ENCODE peak calls at places on chromosomes 6 and 20, in nine cellular contexts. T is upper lobe of left lung, R is transverse colon, V is GM12878, W is SK-N-MC, F is HCT116, C is HL-60, U is breast epithelium, K is SK-N-SH. P is an unnamed sample.

GRCh38 chr6:56483929-56484328 is 158.8 kb downstream of the DST start:
- DNase-seq in C (no peak), F (no peak), U (no peak), K (no peak), T (no peak), W (no peak), R (no peak), V (no peak), P (no peak)

GRCh38 chr20:63404129-63405085 is 43.3 kb upstream of the CHRNA4 start:
- DNase-seq in W (no peak), T (peak), R (no peak), C (no peak), F (no peak), K (no peak), V (no peak), U (no peak), P (no peak)

GRCh38 chr6:74969591-74970267 is 236.1 kb downstream of the COL12A1 start:
- DNase-seq in K (no peak), C (no peak), F (no peak), R (no peak), U (no peak), V (no peak), W (no peak), T (no peak), P (no peak)

GRCh38 chr6:3808759-3809514 is 40.2 kb upstream of the FAM50B start:
- DNase-seq in T (no peak), C (no peak), F (peak), R (peak), W (no peak), U (no peak), V (no peak), K (no peak), P (peak)

GRCh38 chr6:134873500-134874388 is 76.2 kb downstream of the ALDH8A1 start:
- DNase-seq in V (no peak), C (no peak), U (no peak), F (no peak), T (no peak), W (no peak), R (peak), K (no peak), P (no peak)

GRCh38 chr20:48180039-48180438 is 394.8 kb upstream of the SULF2 start:
- DNase-seq in F (no peak), T (no peak), K (no peak), C (no peak), U (no peak), R (no peak), V (no peak), W (no peak), P (no peak)

GRCh38 chr20:41617059-41617921 is 887 bp downstream of the CHD6 start:
- DNase-seq in T (no peak), R (peak), U (no peak), C (no peak), F (no peak), V (no peak), W (no peak), K (peak), P (no peak)

GRCh38 chr6:22447191-22447590 is 122.2 kb upstream of the HDGFL1 start:
- DNase-seq in V (no peak), W (no peak), F (no peak), C (no peak), R (no peak), U (no peak), T (no peak), K (no peak), P (no peak)

GRCh38 chr6:118812972-118813371 is 81.0 kb upstream of the ASF1A start:
- DNase-seq in R (no peak), T (no peak), K (no peak), C (no peak), V (no peak), W (no peak), F (no peak), U (no peak), P (no peak)

GRCh38 chr20:48789185-48789668 is 38.6 kb downstream of the PREX1 start:
- DNase-seq in C (no peak), K (no peak), T (no peak), W (no peak), F (no peak), U (no peak), R (no peak), V (no peak), P (no peak)

GRCh38 chr6:63805808-63806572 is 170.4 kb downstream of the PHF3 start:
- DNase-seq in R (no peak), W (no peak), T (no peak), K (peak), V (no peak), C (peak), F (no peak), U (no peak), P (peak)

GRCh38 chr6:116761779-116762178 is 3.7 kb downstream of the FAM162B start:
- DNase-seq in F (no peak), C (no peak), K (no peak), V (no peak), W (no peak), U (no peak), T (no peak), R (no peak), P (no peak)

GRCh38 chr20:9557411-9557810 is 43.0 kb downstream of the LAMP5 start:
- DNase-seq in V (no peak), T (no peak), U (no peak), K (no peak), C (no peak), F (no peak), R (no peak), W (no peak), P (no peak)

GRCh38 chr6:75421316-75422023 is 72.1 kb downstream of the FILIP1 start:
- DNase-seq in U (no peak), C (no peak), V (no peak), R (no peak), F (no peak), K (no peak), W (no peak), T (no peak), P (no peak)

GRCh38 chr6:123715243-123715863 is 78.6 kb upstream of the TRDN start:
- DNase-seq in K (peak), V (no peak), R (no peak), U (no peak), C (no peak), T (no peak), W (peak), F (peak), P (peak)

GRCh38 chr6:56752009-56752408 is 109.3 kb upstream of the DST start:
- DNase-seq in F (no peak), C (no peak), T (no peak), V (no peak), K (no peak), U (no peak), R (no peak), W (no peak), P (no peak)

GRCh38 chr6:130202782-130203181 is 20.0 kb downstream of the SAMD3 start:
- DNase-seq in C (no peak), R (peak), F (no peak), T (no peak), U (no peak), W (no peak), K (no peak), V (no peak), P (no peak)

GRCh38 chr6:163897030-163897429 is 482.5 kb downstream of the QKI start:
- DNase-seq in V (no peak), C (no peak), R (no peak), K (no peak), F (no peak), T (peak), U (no peak), W (no peak), P (no peak)

GRCh38 chr6:149897015-149897697 is 757 bp downstream of the RAET1E start:
- DNase-seq in T (no peak), F (peak), R (peak), W (no peak), U (peak), V (no peak), K (no peak), C (no peak), P (no peak)
- H3K4me3 ChIP-seq in T (no peak), F (peak), R (no peak), W (no peak), U (peak), V (no peak), K (peak), C (no peak), P (peak)

GRCh38 chr6:112216699-112217551 is 37.4 kb downstream of the LAMA4 start:
- DNase-seq in V (no peak), K (no peak), R (no peak), W (no peak), T (no peak), F (no peak), C (no peak), U (no peak), P (peak)
- TF ChIP-seq POLR2AphosphoS5 in V (no peak), K (peak), R (no peak), W (no peak), T (no peak), F (no peak), C (no peak), U (no peak), P (no peak)

GRCh38 chr20:57451356-57451755 is 60.2 kb downstream of the RBM38 start:
- DNase-seq in W (no peak), F (no peak), R (no peak), C (no peak), K (no peak), U (no peak), T (no peak), V (no peak), P (no peak)
- H3K4me3 ChIP-seq in W (no peak), F (no peak), R (no peak), C (no peak), K (no peak), U (no peak), T (no peak), V (no peak), P (no peak)

GRCh38 chr20:58893355-58894151 is 41.0 kb downstream of the GNAS start:
- DNase-seq in R (no peak), W (no peak), C (no peak), U (no peak), V (no peak), T (no peak), K (no peak), F (no peak), P (no peak)
- TF ChIP-seq POLR2AphosphoS5 in R (no peak), W (no peak), C (no peak), U (no peak), V (peak), T (no peak), K (no peak), F (no peak), P (no peak)

GRCh38 chr6:148193063-148193680 is 149.5 kb upstream of the SASH1 start:
- DNase-seq in T (no peak), W (no peak), C (no peak), V (no peak), U (no peak), R (peak), F (no peak), K (no peak), P (no peak)

GRCh38 chr6:148195511-148195910 is 147.1 kb upstream of the SASH1 start:
- DNase-seq in U (no peak), W (no peak), C (no peak), V (no peak), F (no peak), T (no peak), R (no peak), K (no peak), P (no peak)

GRCh38 chr6:148186916-148187315 is 155.7 kb upstream of the SASH1 start:
- DNase-seq in R (no peak), U (no peak), F (no peak), V (no peak), W (no peak), C (no peak), T (no peak), K (no peak), P (no peak)

GRCh38 chr6:148192310-148192709 is 150.3 kb upstream of the SASH1 start:
- DNase-seq in W (no peak), C (no peak), U (no peak), R (no peak), V (no peak), T (no peak), F (no peak), K (no peak), P (no peak)
- H3K4me3 ChIP-seq in W (no peak), C (no peak), U (no peak), R (no peak), V (no peak), T (no peak), F (no peak), K (no peak), P (no peak)

GRCh38 chr6:138307816-138308727 is 69.6 kb upstream of the SMIM28 start:
- DNase-seq in C (no peak), T (peak), W (no peak), V (no peak), F (no peak), R (peak), K (no peak), U (no peak), P (no peak)

GRCh38 chr6:138308728-138309110 is 69.0 kb upstream of the SMIM28 start:
- DNase-seq in T (no peak), U (no peak), C (no peak), R (no peak), V (no peak), W (no peak), K (no peak), F (no peak), P (no peak)

GRCh38 chr6:138310294-138310693 is 67.4 kb upstream of the SMIM28 start:
- DNase-seq in T (no peak), R (no peak), V (no peak), K (no peak), W (no peak), U (no peak), C (no peak), F (no peak), P (no peak)

GRCh38 chr6:138309695-138310094 is 68.0 kb upstream of the SMIM28 start:
- DNase-seq in T (no peak), C (no peak), U (no peak), V (no peak), K (no peak), F (no peak), W (no peak), R (no peak), P (no peak)

GRCh38 chr6:138307352-138307751 is 70.4 kb upstream of the SMIM28 start:
- DNase-seq in F (no peak), T (no peak), C (no peak), K (no peak), R (no peak), W (no peak), U (no peak), V (no peak), P (no peak)
- TF ChIP-seq POLR2AphosphoS5 in F (no peak), T (no peak), C (no peak), K (no peak), R (no peak), W (no peak), U (no peak), V (no peak), P (no peak)

GRCh38 chr20:32822189-32822588 is 2.4 kb downstream of the MAPRE1 start:
- DNase-seq in U (no peak), R (no peak), V (no peak), C (no peak), K (no peak), T (no peak), W (no peak), F (no peak), P (no peak)
- H3K4me3 ChIP-seq in U (no peak), R (no peak), V (peak), C (no peak), K (no peak), T (no peak), W (peak), F (no peak), P (no peak)

GRCh38 chr6:52576054-52576391 is 837 bp downstream of the TRAM2 start:
- DNase-seq in V (no peak), C (no peak), W (no peak), K (no peak), T (no peak), U (no peak), R (no peak), F (no peak), P (no peak)

GRCh38 chr6:52573295-52573694 is 3.6 kb downstream of the TRAM2 start:
- DNase-seq in C (no peak), K (no peak), T (no peak), W (no peak), V (no peak), R (no peak), F (no peak), U (no peak), P (no peak)

GRCh38 chr6:52575490-52575868 is 1.4 kb downstream of the TRAM2 start:
- DNase-seq in K (no peak), T (no peak), U (no peak), F (no peak), V (no peak), R (no peak), W (no peak), C (no peak), P (no peak)

GRCh38 chr6:52576392-52577021 is 353 bp downstream of the TRAM2 start:
- DNase-seq in K (peak), U (peak), R (peak), W (no peak), F (peak), C (peak), T (peak), V (peak), P (no peak)

DNA sequence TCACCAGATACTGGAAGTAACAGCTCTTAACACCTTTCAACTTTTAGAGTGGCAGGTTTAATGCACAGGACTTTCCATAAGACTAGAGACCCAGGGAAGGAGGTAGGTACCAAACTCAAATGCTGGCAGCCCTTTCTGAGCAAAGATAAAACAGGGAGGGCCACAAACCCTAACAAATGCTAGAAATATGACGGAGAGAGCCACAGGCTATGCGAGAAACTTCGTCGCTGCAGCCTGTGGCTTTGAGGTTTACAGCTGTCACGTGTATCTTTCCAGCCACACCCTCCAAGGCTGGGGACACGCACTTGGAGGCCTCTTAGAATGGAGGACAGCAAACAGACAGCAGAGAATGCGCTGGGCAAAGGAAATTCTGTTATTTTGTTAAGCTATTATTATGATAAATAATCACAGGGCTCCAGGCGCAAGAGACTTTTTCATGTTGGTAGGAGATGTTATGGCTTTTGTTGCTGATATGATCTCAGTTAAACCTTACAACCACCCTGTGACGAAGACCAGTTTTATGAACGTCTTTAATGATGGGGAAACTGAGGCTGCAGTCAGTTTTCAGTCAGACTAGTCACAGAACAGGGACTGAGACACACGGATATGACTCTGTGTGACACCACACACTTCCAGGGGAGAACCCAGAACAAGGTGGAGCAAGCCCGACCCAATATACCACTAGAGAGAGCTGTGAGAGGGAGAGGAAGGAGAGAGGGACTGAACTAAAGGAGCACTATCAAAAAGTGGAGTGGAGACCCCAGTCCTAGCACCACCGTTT is 2.0 kb downstream of the TRAM2 start:
- DNase-seq in R (peak), V (peak), U (no peak), F (no peak), K (no peak), C (peak), T (no peak), W (no peak), P (no peak)
- TF ChIP-seq POLR2AphosphoS5 in R (no peak), V (no peak), U (no peak), F (no peak), K (no peak), C (no peak), T (no peak), W (no peak), P (no peak)

GRCh38 chr6:44264154-44265002 is 973 bp downstream of the NFKBIE start:
- DNase-seq in V (no peak), R (peak), C (no peak), F (no peak), K (peak), W (no peak), T (peak), U (no peak), P (no peak)

GRCh38 chr6:44266347-44266746 is 996 bp upstream of the NFKBIE start:
- DNase-seq in U (no peak), C (no peak), W (no peak), F (no peak), R (no peak), T (no peak), V (no peak), K (no peak), P (no peak)

GRCh38 chr6:44267252-44267651 is 1.9 kb upstream of the NFKBIE start:
- DNase-seq in U (no peak), K (no peak), T (no peak), C (no peak), W (no peak), R (no peak), V (no peak), F (no peak), P (no peak)

GRCh38 chr6:44265003-44265842 is at the start of gene NFKBIE:
- DNase-seq in U (peak), C (no peak), F (peak), W (no peak), V (no peak), R (peak), K (peak), T (peak), P (no peak)

DNA sequence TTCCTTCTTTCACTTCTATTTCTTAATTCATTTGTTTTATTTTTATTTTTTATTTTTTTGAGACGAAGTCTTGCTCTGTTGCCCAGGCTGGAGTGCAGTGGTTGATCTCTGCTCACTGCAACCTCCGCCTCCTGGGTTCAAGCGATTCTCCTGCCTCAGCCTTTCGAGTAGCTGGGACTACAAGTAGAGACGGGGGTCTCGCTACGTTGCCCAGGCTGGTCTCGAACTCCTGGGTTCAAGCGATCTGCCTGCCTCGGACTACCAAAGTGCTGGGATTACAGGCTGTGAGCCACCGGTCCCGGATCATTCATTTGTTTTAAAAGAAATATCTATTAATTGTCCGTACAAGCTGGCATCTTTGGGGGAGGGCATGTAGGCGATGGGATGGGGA is 487 bp upstream of the NFKBIE start:
- DNase-seq in R (no peak), V (no peak), U (no peak), C (no peak), K (no peak), W (no peak), T (no peak), F (no peak), P (no peak)
- H3K4me3 ChIP-seq in R (no peak), V (peak), U (peak), C (peak), K (no peak), W (peak), T (no peak), F (no peak), P (peak)